ENCODE peak calls at places on chromosomes 5 and 9, in six cellular contexts. One of them, this sample, is unnamed. For H3K4me1, the result is how much of the 10 kb centered on the place peaks cover.

GRCh38 chr9:14198544-14199510 is 115.1 kb downstream of the NFIB start:
- DNase-seq in A549: no peak
- DNase-seq in hepatocyte: no peak
- DNase-seq in ovary: peak
- DNase-seq in IMR-90: no peak
- DNase-seq in CD8-positive, alpha-beta T cell: no peak
- DNase-seq in this sample: no peak

GRCh38 chr9:77544491-77545000 is 103.6 kb downstream of the GNA14 start:
- DNase-seq in IMR-90: no peak
- DNase-seq in A549: no peak
- DNase-seq in hepatocyte: no peak
- DNase-seq in ovary: no peak
- DNase-seq in CD8-positive, alpha-beta T cell: no peak
- DNase-seq in this sample: no peak

GRCh38 chr5:176547811-176548210 is 1.3 kb upstream of the CDHR2 start:
- DNase-seq in ovary: no peak
- DNase-seq in A549: no peak
- DNase-seq in IMR-90: no peak
- DNase-seq in hepatocyte: peak
- DNase-seq in CD8-positive, alpha-beta T cell: no peak
- DNase-seq in this sample: no peak

GRCh38 chr5:3490962-3491477 is 104.6 kb upstream of the IRX1 start:
- DNase-seq in ovary: no peak
- DNase-seq in hepatocyte: no peak
- DNase-seq in A549: no peak
- DNase-seq in CD8-positive, alpha-beta T cell: no peak
- DNase-seq in IMR-90: no peak
- DNase-seq in this sample: no peak

GRCh38 chr5:2011481-2012411 is 129.0 kb upstream of the IRX4 start:
- DNase-seq in A549: no peak
- DNase-seq in IMR-90: no peak
- DNase-seq in ovary: no peak
- DNase-seq in CD8-positive, alpha-beta T cell: no peak
- DNase-seq in hepatocyte: no peak
- DNase-seq in this sample: no peak

GRCh38 chr9:35553670-35554543 is 51.2 kb upstream of the TESK1 start:
- DNase-seq in ovary: peak
- DNase-seq in CD8-positive, alpha-beta T cell: no peak
- DNase-seq in IMR-90: peak
- DNase-seq in hepatocyte: peak
- DNase-seq in A549: peak
- DNase-seq in this sample: no peak

GRCh38 chr9:134328341-134328840 is 2.1 kb downstream of the RXRA start:
- DNase-seq in ovary: no peak
- DNase-seq in IMR-90: peak
- DNase-seq in CD8-positive, alpha-beta T cell: no peak
- DNase-seq in A549: no peak
- DNase-seq in hepatocyte: peak
- DNase-seq in this sample: no peak

GRCh38 chr5:60961685-60962084 is 16.7 kb downstream of the NDUFAF2 start:
- DNase-seq in A549: no peak
- DNase-seq in ovary: no peak
- DNase-seq in IMR-90: peak
- DNase-seq in hepatocyte: no peak
- DNase-seq in CD8-positive, alpha-beta T cell: no peak
- DNase-seq in this sample: no peak

GRCh38 chr9:90059436-90059835 is 454.6 kb downstream of the GADD45G start:
- DNase-seq in hepatocyte: no peak
- DNase-seq in A549: no peak
- DNase-seq in ovary: no peak
- DNase-seq in CD8-positive, alpha-beta T cell: no peak
- DNase-seq in IMR-90: no peak
- DNase-seq in this sample: no peak

GRCh38 chr5:145161384-145161783 is 673.8 kb downstream of the PRELID2 start:
- DNase-seq in CD8-positive, alpha-beta T cell: no peak
- DNase-seq in ovary: no peak
- DNase-seq in A549: no peak
- DNase-seq in IMR-90: no peak
- DNase-seq in hepatocyte: no peak
- DNase-seq in this sample: no peak

GRCh38 chr9:110104201-110104845 is 103.6 kb downstream of the C9orf152 start:
- DNase-seq in CD8-positive, alpha-beta T cell: no peak
- DNase-seq in ovary: no peak
- DNase-seq in A549: no peak
- DNase-seq in IMR-90: peak
- DNase-seq in hepatocyte: no peak
- DNase-seq in this sample: no peak

GRCh38 chr9:1875921-1876448 is 139.2 kb upstream of the SMARCA2 start:
- DNase-seq in hepatocyte: no peak
- DNase-seq in A549: no peak
- DNase-seq in CD8-positive, alpha-beta T cell: no peak
- DNase-seq in ovary: no peak
- DNase-seq in IMR-90: no peak
- DNase-seq in this sample: no peak

GRCh38 chr5:4453650-4454049 is 686.5 kb upstream of the ADAMTS16 start:
- DNase-seq in CD8-positive, alpha-beta T cell: no peak
- DNase-seq in IMR-90: no peak
- DNase-seq in A549: no peak
- DNase-seq in hepatocyte: no peak
- DNase-seq in ovary: no peak
- DNase-seq in this sample: no peak

GRCh38 chr9:75812139-75812538 is 78.3 kb upstream of the PCSK5 start:
- DNase-seq in CD8-positive, alpha-beta T cell: no peak
- DNase-seq in A549: no peak
- DNase-seq in ovary: no peak
- DNase-seq in IMR-90: no peak
- DNase-seq in hepatocyte: no peak
- DNase-seq in this sample: no peak

GRCh38 chr5:178323961-178324360 is 91.4 kb upstream of the PHYKPL start:
- DNase-seq in ovary: no peak
- DNase-seq in IMR-90: no peak
- DNase-seq in hepatocyte: no peak
- DNase-seq in CD8-positive, alpha-beta T cell: no peak
- DNase-seq in A549: no peak
- DNase-seq in this sample: no peak

GRCh38 chr5:52827815-52828214 is 40.1 kb downstream of the ITGA1 start:
- DNase-seq in CD8-positive, alpha-beta T cell: no peak
- DNase-seq in IMR-90: no peak
- DNase-seq in A549: no peak
- DNase-seq in hepatocyte: no peak
- DNase-seq in ovary: no peak
- DNase-seq in this sample: no peak

GRCh38 chr5:52822437-52822836 is 34.7 kb downstream of the ITGA1 start:
- DNase-seq in ovary: peak
- DNase-seq in CD8-positive, alpha-beta T cell: no peak
- DNase-seq in A549: no peak
- DNase-seq in IMR-90: no peak
- DNase-seq in hepatocyte: no peak
- DNase-seq in this sample: no peak

GRCh38 chr5:52829664-52830063 is 41.9 kb downstream of the ITGA1 start:
- DNase-seq in ovary: no peak
- DNase-seq in hepatocyte: no peak
- DNase-seq in CD8-positive, alpha-beta T cell: no peak
- DNase-seq in IMR-90: no peak
- DNase-seq in A549: no peak
- DNase-seq in this sample: no peak

GRCh38 chr5:52824827-52825226 is 37.1 kb downstream of the ITGA1 start:
- DNase-seq in IMR-90: no peak
- DNase-seq in hepatocyte: no peak
- DNase-seq in CD8-positive, alpha-beta T cell: no peak
- DNase-seq in ovary: no peak
- DNase-seq in A549: no peak
- DNase-seq in this sample: no peak

DNA sequence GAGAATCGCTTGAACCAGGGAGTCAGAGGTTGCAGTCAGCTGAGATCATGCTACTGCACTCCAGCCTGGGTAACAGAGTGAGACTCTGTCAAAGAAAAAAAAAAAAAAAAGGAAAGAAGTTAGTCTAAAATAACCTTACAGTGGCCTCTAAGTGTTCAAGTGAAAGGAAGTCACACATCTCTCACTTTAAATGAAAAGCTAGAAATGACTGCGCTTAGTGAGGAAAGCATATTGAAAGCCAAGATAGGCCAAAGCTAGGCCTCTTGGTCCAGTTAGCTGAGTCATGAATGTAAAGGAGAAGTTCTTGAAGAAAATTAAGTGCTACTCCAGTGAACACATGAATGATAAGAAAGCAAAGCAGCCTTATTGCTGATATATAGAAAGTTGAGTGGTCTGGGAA is 38.1 kb downstream of the ITGA1 start:
- DNase-seq in IMR-90: no peak
- DNase-seq in A549: no peak
- DNase-seq in hepatocyte: no peak
- DNase-seq in ovary: no peak
- DNase-seq in CD8-positive, alpha-beta T cell: no peak
- DNase-seq in this sample: no peak
- H3K27ac ChIP-seq in IMR-90: no peak
- H3K27ac ChIP-seq in A549: no peak
- H3K27ac ChIP-seq in hepatocyte: no peak
- H3K27ac ChIP-seq in ovary: no peak
- H3K27ac ChIP-seq in CD8-positive, alpha-beta T cell: no peak
- H3K27ac ChIP-seq in this sample: no peak

GRCh38 chr9:87595605-87596004 is 97.9 kb downstream of the DAPK1 start:
- DNase-seq in ovary: no peak
- DNase-seq in IMR-90: no peak
- DNase-seq in CD8-positive, alpha-beta T cell: no peak
- DNase-seq in A549: no peak
- DNase-seq in hepatocyte: peak
- DNase-seq in this sample: no peak

GRCh38 chr9:87594218-87594617 is 96.6 kb downstream of the DAPK1 start:
- DNase-seq in hepatocyte: no peak
- DNase-seq in IMR-90: peak
- DNase-seq in A549: no peak
- DNase-seq in CD8-positive, alpha-beta T cell: no peak
- DNase-seq in ovary: no peak
- DNase-seq in this sample: no peak

GRCh38 chr9:87594662-87595061 is 97.0 kb downstream of the DAPK1 start:
- DNase-seq in A549: no peak
- DNase-seq in ovary: no peak
- DNase-seq in hepatocyte: no peak
- DNase-seq in CD8-positive, alpha-beta T cell: no peak
- DNase-seq in IMR-90: no peak
- DNase-seq in this sample: no peak

GRCh38 chr9:87597710-87598200 is 100.1 kb downstream of the DAPK1 start:
- DNase-seq in IMR-90: no peak
- DNase-seq in A549: no peak
- DNase-seq in hepatocyte: no peak
- DNase-seq in CD8-positive, alpha-beta T cell: no peak
- DNase-seq in ovary: no peak
- DNase-seq in this sample: no peak

GRCh38 chr9:87596862-87597261 is 99.2 kb downstream of the DAPK1 start:
- DNase-seq in A549: no peak
- DNase-seq in IMR-90: no peak
- DNase-seq in ovary: peak
- DNase-seq in CD8-positive, alpha-beta T cell: no peak
- DNase-seq in hepatocyte: no peak
- DNase-seq in this sample: no peak
- H3K4me1 ChIP-seq in A549: under half
- H3K4me1 ChIP-seq in IMR-90: under half
- H3K4me1 ChIP-seq in ovary: half or more
- H3K4me1 ChIP-seq in CD8-positive, alpha-beta T cell: under half
- H3K4me1 ChIP-seq in hepatocyte: half or more
- H3K4me1 ChIP-seq in this sample: under half

GRCh38 chr5:16579142-16579541 is 37.7 kb downstream of the RETREG1 start:
- DNase-seq in hepatocyte: no peak
- DNase-seq in A549: no peak
- DNase-seq in IMR-90: no peak
- DNase-seq in CD8-positive, alpha-beta T cell: no peak
- DNase-seq in ovary: no peak
- DNase-seq in this sample: no peak
- H3K4me3 ChIP-seq in hepatocyte: no peak
- H3K4me3 ChIP-seq in A549: no peak
- H3K4me3 ChIP-seq in IMR-90: no peak
- H3K4me3 ChIP-seq in CD8-positive, alpha-beta T cell: no peak
- H3K4me3 ChIP-seq in ovary: no peak
- H3K4me3 ChIP-seq in this sample: no peak

GRCh38 chr5:52988335-52989024 is 672 bp upstream of the ITGA2 start:
- DNase-seq in IMR-90: no peak
- DNase-seq in hepatocyte: peak
- DNase-seq in CD8-positive, alpha-beta T cell: no peak
- DNase-seq in ovary: no peak
- DNase-seq in A549: peak
- DNase-seq in this sample: no peak
- H3K27ac ChIP-seq in IMR-90: peak
- H3K27ac ChIP-seq in hepatocyte: peak
- H3K27ac ChIP-seq in CD8-positive, alpha-beta T cell: no peak
- H3K27ac ChIP-seq in ovary: no peak
- H3K27ac ChIP-seq in A549: peak
- H3K27ac ChIP-seq in this sample: no peak

GRCh38 chr5:154505567-154505966 is 27.5 kb upstream of the HAND1 start:
- DNase-seq in A549: no peak
- DNase-seq in IMR-90: no peak
- DNase-seq in hepatocyte: no peak
- DNase-seq in CD8-positive, alpha-beta T cell: no peak
- DNase-seq in ovary: no peak
- DNase-seq in this sample: no peak
- H3K4me1 ChIP-seq in A549: under half
- H3K4me1 ChIP-seq in IMR-90: under half
- H3K4me1 ChIP-seq in hepatocyte: under half
- H3K4me1 ChIP-seq in CD8-positive, alpha-beta T cell: under half
- H3K4me1 ChIP-seq in ovary: under half
- H3K4me1 ChIP-seq in this sample: under half

GRCh38 chr5:88780731-88781130 is 102.3 kb downstream of the MEF2C start:
- DNase-seq in A549: no peak
- DNase-seq in CD8-positive, alpha-beta T cell: no peak
- DNase-seq in IMR-90: no peak
- DNase-seq in ovary: no peak
- DNase-seq in hepatocyte: no peak
- DNase-seq in this sample: no peak

GRCh38 chr5:88786789-88787188 is 96.2 kb downstream of the MEF2C start:
- DNase-seq in ovary: no peak
- DNase-seq in A549: no peak
- DNase-seq in CD8-positive, alpha-beta T cell: no peak
- DNase-seq in IMR-90: no peak
- DNase-seq in hepatocyte: no peak
- DNase-seq in this sample: no peak

GRCh38 chr5:88787856-88788255 is 95.1 kb downstream of the MEF2C start:
- DNase-seq in hepatocyte: no peak
- DNase-seq in ovary: no peak
- DNase-seq in A549: no peak
- DNase-seq in IMR-90: no peak
- DNase-seq in CD8-positive, alpha-beta T cell: no peak
- DNase-seq in this sample: no peak

GRCh38 chr5:88785396-88786216 is 97.4 kb downstream of the MEF2C start:
- DNase-seq in hepatocyte: peak
- DNase-seq in ovary: peak
- DNase-seq in A549: peak
- DNase-seq in IMR-90: peak
- DNase-seq in CD8-positive, alpha-beta T cell: no peak
- DNase-seq in this sample: no peak

DNA sequence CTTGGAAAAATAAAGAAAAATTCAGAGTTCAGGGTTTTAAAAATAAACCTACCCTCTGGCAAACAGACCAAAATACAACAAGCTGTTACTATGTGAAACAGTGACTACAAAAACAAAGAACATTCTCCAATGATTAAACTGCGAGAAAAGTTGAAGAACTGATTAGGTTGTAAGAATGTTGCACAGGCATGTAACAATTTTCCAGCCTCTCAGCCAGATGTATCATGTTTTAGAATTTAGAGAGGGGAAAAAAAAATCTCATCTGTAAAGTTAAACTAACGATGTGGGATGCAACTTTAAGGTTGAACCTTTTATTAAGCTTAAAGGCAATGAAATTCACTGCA is 96.8 kb downstream of the MEF2C start:
- DNase-seq in hepatocyte: peak
- DNase-seq in IMR-90: no peak
- DNase-seq in ovary: no peak
- DNase-seq in CD8-positive, alpha-beta T cell: no peak
- DNase-seq in A549: no peak
- DNase-seq in this sample: no peak
- H3K4me3 ChIP-seq in hepatocyte: no peak
- H3K4me3 ChIP-seq in IMR-90: peak
- H3K4me3 ChIP-seq in ovary: no peak
- H3K4me3 ChIP-seq in CD8-positive, alpha-beta T cell: no peak
- H3K4me3 ChIP-seq in A549: no peak
- H3K4me3 ChIP-seq in this sample: no peak